ENCODE peak calls at places on chromosomes 7 and 10, in seven cellular contexts. H is H9, I is IMR-90, X is mesendoderm, U is mesenchymal stem cell, B is trophoblast cell, P is H1. E is an unnamed sample.

GRCh38 chr7:143499246-143499645 is 21.6 kb downstream of the TAS2R41 start:
- DNase-seq in H (no peak), I (peak; percentile 34), X (no peak), U (peak; percentile 70), B (peak; percentile 23), P (no peak), E (no peak)

GRCh38 chr10:35259769-35260397 is 76.4 kb upstream of the CCNY start:
- DNase-seq in H (no peak), I (peak; percentile 98), X (peak; percentile 79), U (peak; percentile 92), B (peak; percentile 58), P (no peak), E (no peak)

GRCh38 chr7:106840342-106840741 is 24.7 kb upstream of the PIK3CG start:
- DNase-seq in H (peak; percentile 41), I (peak; percentile 83), X (peak; percentile 70), U (peak; percentile 60), B (no peak), P (no peak), E (no peak)

GRCh38 chr10:61835909-61836232 is 65.6 kb upstream of the ARID5B start:
- DNase-seq in H (no peak), I (peak; percentile 75), X (no peak), U (peak; percentile 65), B (peak; percentile 4), P (no peak), E (no peak)

GRCh38 chr10:100025528-100026070 is 15.9 kb upstream of the DNMBP start:
- DNase-seq in H (no peak), I (no peak), X (no peak), U (no peak), B (no peak), P (no peak), E (no peak)

GRCh38 chr10:20674870-20675385 is 222.2 kb downstream of the NEBL start:
- DNase-seq in H (no peak), I (no peak), X (no peak), U (no peak), B (no peak), P (no peak), E (peak; percentile 32)

GRCh38 chr10:71735709-71736569 is 16.4 kb upstream of the C10orf105 start:
- DNase-seq in H (no peak), I (no peak), X (no peak), U (no peak), B (no peak), P (no peak), E (no peak)

GRCh38 chr10:129057856-129058663 is 409.0 kb upstream of the MGMT start:
- DNase-seq in H (no peak), I (no peak), X (no peak), U (no peak), B (no peak), P (no peak), E (no peak)

GRCh38 chr10:10967029-10967428 is 50.6 kb upstream of the CELF2 start:
- DNase-seq in H (no peak), I (no peak), X (no peak), U (no peak), B (no peak), P (no peak), E (no peak)

GRCh38 chr7:70791341-70791740 is 340.6 kb upstream of the GALNT17 start:
- DNase-seq in H (no peak), I (no peak), X (no peak), U (no peak), B (no peak), P (no peak), E (no peak)

GRCh38 chr7:43465581-43466554 is 117.0 kb upstream of the STK17A start:
- DNase-seq in H (no peak), I (peak; percentile 8), X (no peak), U (no peak), B (no peak), P (peak; percentile 32), E (no peak)

GRCh38 chr7:134016223-134016941 is 110.8 kb upstream of the LRGUK start:
- DNase-seq in H (peak; percentile 38), I (peak; percentile 39), X (peak; percentile 56), U (peak; percentile 33), B (peak; percentile 47), P (peak; percentile 60), E (peak; percentile 26)

GRCh38 chr10:124703778-124704427 is 40.3 kb downstream of the FAM53B start:
- DNase-seq in H (no peak), I (no peak), X (no peak), U (peak; percentile 13), B (no peak), P (no peak), E (no peak)

GRCh38 chr7:37150856-37151255 is 297.8 kb downstream of the ELMO1 start:
- DNase-seq in H (no peak), I (no peak), X (no peak), U (no peak), B (no peak), P (no peak), E (no peak)

GRCh38 chr7:126689037-126689436 is 563.7 kb downstream of the GRM8 start:
- DNase-seq in H (no peak), I (no peak), X (peak; percentile 69), U (no peak), B (no peak), P (no peak), E (no peak)

GRCh38 chr10:75084834-75085384 is 26.5 kb upstream of the SAMD8 start:
- DNase-seq in H (no peak), I (no peak), X (no peak), U (no peak), B (no peak), P (no peak), E (no peak)

GRCh38 chr10:75088640-75089039 is 22.8 kb upstream of the SAMD8 start:
- DNase-seq in H (no peak), I (no peak), X (no peak), U (no peak), B (no peak), P (no peak), E (no peak)

GRCh38 chr10:75091173-75091572 is 20.3 kb upstream of the SAMD8 start:
- DNase-seq in H (no peak), I (no peak), X (no peak), U (no peak), B (no peak), P (no peak), E (no peak)

GRCh38 chr10:75086278-75086934 is 25.1 kb upstream of the SAMD8 start:
- DNase-seq in H (no peak), I (no peak), X (no peak), U (no peak), B (no peak), P (no peak), E (no peak)

DNA sequence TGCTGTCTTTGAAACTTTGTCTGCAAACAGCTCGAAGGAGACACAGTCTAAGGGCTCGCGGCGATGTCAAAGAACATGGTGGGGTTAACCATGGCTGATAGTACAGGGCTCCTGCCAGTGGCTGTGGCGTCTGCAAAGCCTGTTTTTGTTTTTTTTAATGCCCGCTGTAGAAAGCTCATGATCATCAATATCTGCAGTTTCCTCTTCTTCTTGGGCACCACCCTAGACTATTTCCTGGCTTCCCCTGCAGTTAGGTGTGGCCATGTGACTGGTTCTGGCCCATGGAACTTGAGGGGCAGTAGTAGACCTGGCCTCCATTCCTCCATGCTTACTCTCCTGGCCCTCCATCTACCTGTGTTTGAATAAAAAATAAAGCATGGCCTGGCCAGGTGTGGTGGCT is 21.8 kb upstream of the SAMD8 start:
- DNase-seq in H (no peak), I (no peak), X (no peak), U (no peak), B (no peak), P (no peak), E (no peak)
- H2BK5ac ChIP-seq in H (no peak overlapping the region), I (no peak overlapping the region), X (no peak overlapping the region), U (no peak overlapping the region), B (no peak overlapping the region), P (no peak overlapping the region), E (no peak overlapping the region)

GRCh38 chr7:157779206-157779605 is 442.4 kb downstream of the DNAJB6 start:
- DNase-seq in H (no peak), I (no peak), X (no peak), U (no peak), B (no peak), P (no peak), E (no peak)

GRCh38 chr7:157784114-157784835 is 447.5 kb downstream of the DNAJB6 start:
- DNase-seq in H (no peak), I (no peak), X (no peak), U (no peak), B (no peak), P (no peak), E (no peak)

GRCh38 chr7:157780721-157781120 is 443.9 kb downstream of the DNAJB6 start:
- DNase-seq in H (no peak), I (no peak), X (no peak), U (no peak), B (no peak), P (no peak), E (no peak)

GRCh38 chr7:157780312-157780711 is 443.5 kb downstream of the DNAJB6 start:
- DNase-seq in H (peak; percentile 25), I (no peak), X (no peak), U (no peak), B (no peak), P (no peak), E (no peak)

GRCh38 chr7:157782041-157782440 is 445.2 kb downstream of the DNAJB6 start:
- DNase-seq in H (no peak), I (no peak), X (no peak), U (no peak), B (no peak), P (no peak), E (no peak)
- H2BK5ac ChIP-seq in H (no peak overlapping the region), I (no peak overlapping the region), X (no peak overlapping the region), U (no peak overlapping the region), B (no peak overlapping the region), P (no peak overlapping the region), E (no peak overlapping the region)

GRCh38 chr10:47384148-47384921 is at the start of gene ZNF488:
- DNase-seq in H (peak; percentile 92), I (peak; percentile 49), X (peak; percentile 93), U (peak; percentile 82), B (peak; percentile 96), P (peak; percentile 91), E (peak; percentile 59)
- H2BK5ac ChIP-seq in H (no peak within 1 kb of the TSS), I (peak within 1 kb of the TSS; percentile 66), X (no peak within 1 kb of the TSS), U (peak within 1 kb of the TSS; percentile 35), B (peak within 1 kb of the TSS; percentile 81), P (peak within 1 kb of the TSS; percentile 75), E (no peak within 1 kb of the TSS)

GRCh38 chr7:92848854-92849745 is 12.7 kb upstream of the CDK6 start:
- DNase-seq in H (no peak), I (no peak), X (no peak), U (no peak), B (peak; percentile 36), P (no peak), E (no peak)

GRCh38 chr7:92854501-92855238 is 18.3 kb upstream of the CDK6 start:
- DNase-seq in H (no peak), I (no peak), X (no peak), U (no peak), B (no peak), P (no peak), E (no peak)

GRCh38 chr7:92848441-92848840 is 12.1 kb upstream of the CDK6 start:
- DNase-seq in H (no peak), I (no peak), X (peak; percentile 91), U (no peak), B (peak; percentile 43), P (no peak), E (no peak)

GRCh38 chr7:92850506-92850905 is 14.1 kb upstream of the CDK6 start:
- DNase-seq in H (no peak), I (no peak), X (no peak), U (no peak), B (no peak), P (no peak), E (no peak)

DNA sequence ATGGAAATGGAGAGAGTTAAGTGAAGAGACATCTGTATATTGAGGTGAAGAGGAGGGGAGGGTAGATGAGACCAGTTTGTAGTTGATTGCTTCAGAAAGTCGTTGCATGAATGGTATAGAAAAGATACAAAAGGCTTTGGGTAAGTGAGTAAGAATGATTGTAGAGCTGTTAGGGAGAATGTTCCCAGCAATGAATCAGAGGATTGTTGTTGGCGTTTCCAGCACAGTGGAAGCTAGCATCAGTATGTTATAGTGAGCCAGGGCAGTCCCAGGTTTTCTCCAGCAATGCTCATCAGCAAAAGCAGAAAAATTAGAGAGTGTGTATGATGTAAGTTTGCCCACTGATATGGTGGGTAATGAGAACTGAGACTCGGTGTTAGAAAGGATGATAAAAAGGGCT is 15.4 kb upstream of the CDK6 start:
- DNase-seq in H (no peak), I (peak; percentile 31), X (no peak), U (no peak), B (no peak), P (no peak), E (no peak)
- H2BK5ac ChIP-seq in H (no peak overlapping the region), I (no peak overlapping the region), X (no peak overlapping the region), U (no peak overlapping the region), B (no peak overlapping the region), P (no peak overlapping the region), E (no peak overlapping the region)

E was measured in neuronal stem cell.